ENCODE peak calls at places on chromosomes 4 and X, in six cellular contexts. K is H54, B is stomach, C is ovary, Z is breast epithelium, Q is heart left ventricle. V is an unnamed sample.
A peak's percentile ranks its signal among the peaks of the same experiment; 100 is the strongest.

GRCh38 chr4:14335872-14336271 is 666.4 kb upstream of the CPEB2 start:
- DNase-seq in K (no peak), B (no peak), C (no peak), Z (no peak), Q (no peak), V (no peak)

GRCh38 chrX:7084841-7085240 is 62.7 kb upstream of the STS start:
- DNase-seq in K (no peak), B (no peak), C (no peak), Z (no peak), Q (no peak), V (no peak)

GRCh38 chr4:129322947-129323346 is 227.0 kb downstream of the C4orf33 start:
- DNase-seq in K (no peak), B (no peak), C (no peak), Z (no peak), Q (no peak), V (no peak)

GRCh38 chr4:2852481-2852881 is 8.8 kb downstream of the ADD1 start:
- DNase-seq in K (no peak), B (no peak), C (no peak), Z (no peak), Q (peak; percentile 65), V (no peak)

GRCh38 chr4:131638776-131639175 is 1510.3 kb upstream of the PCDH10 start:
- DNase-seq in K (no peak), B (no peak), C (no peak), Z (no peak), Q (no peak), V (no peak)

GRCh38 chrX:139167282-139167681 is 363.3 kb upstream of the F9 start:
- DNase-seq in K (no peak), B (no peak), C (no peak), Z (no peak), Q (no peak), V (no peak)

GRCh38 chr4:163166041-163166579 is 580 bp downstream of the NAF1 start:
- DNase-seq in K (peak; percentile 21), B (peak; percentile 47), C (peak; percentile 65), Z (peak; percentile 55), Q (peak; percentile 28), V (peak; percentile 39)

GRCh38 chr4:23680616-23681518 is 209.0 kb downstream of the PPARGC1A start:
- DNase-seq in K (no peak), B (no peak), C (no peak), Z (no peak), Q (no peak), V (no peak)

GRCh38 chr4:124936427-124936826 is 223.9 kb upstream of the ANKRD50 start:
- DNase-seq in K (no peak), B (peak; percentile 83), C (no peak), Z (no peak), Q (peak; percentile 74), V (no peak)

GRCh38 chr4:56149601-56150000 is 200.9 kb downstream of the CEP135 start:
- DNase-seq in K (no peak), B (no peak), C (no peak), Z (no peak), Q (no peak), V (no peak)

GRCh38 chr4:98605216-98605615 is 53.2 kb downstream of the TSPAN5 start:
- DNase-seq in K (no peak), B (no peak), C (no peak), Z (no peak), Q (no peak), V (no peak)

GRCh38 chrX:1453390-1453783 is 678 bp upstream of the ASMTL start:
- DNase-seq in K (peak; percentile 32), B (no peak), C (no peak), Z (no peak), Q (no peak), V (no peak)

GRCh38 chrX:26309262-26309661 is 93.3 kb downstream of the MAGEB5 start:
- DNase-seq in K (no peak), B (no peak), C (no peak), Z (no peak), Q (no peak), V (no peak)

GRCh38 chrX:23369037-23369436 is 34.4 kb downstream of the PTCHD1 start:
- DNase-seq in K (no peak), B (no peak), C (no peak), Z (no peak), Q (no peak), V (no peak)

GRCh38 chrX:20967725-20968124 is 406.5 kb upstream of the CNKSR2 start:
- DNase-seq in K (no peak), B (no peak), C (no peak), Z (no peak), Q (no peak), V (no peak)

GRCh38 chr4:27702710-27703431 is 842.2 kb downstream of the STIM2 start:
- DNase-seq in K (no peak), B (no peak), C (no peak), Z (no peak), Q (no peak), V (no peak)

GRCh38 chrX:66049056-66049455 is 9.2 kb upstream of the VSIG4 start:
- DNase-seq in K (no peak), B (no peak), C (no peak), Z (no peak), Q (no peak), V (no peak)

GRCh38 chr4:169340834-169341233 is 70.1 kb upstream of the SH3RF1 start:
- DNase-seq in K (no peak), B (no peak), C (no peak), Z (no peak), Q (no peak), V (no peak)

GRCh38 chr4:124433500-124433899 is 279.0 kb downstream of the ANKRD50 start:
- DNase-seq in K (no peak), B (no peak), C (no peak), Z (no peak), Q (no peak), V (no peak)

GRCh38 chr4:1991596-1992434 is 17.0 kb downstream of the NELFA start:
- DNase-seq in K (no peak), B (peak; percentile 80), C (no peak), Z (no peak), Q (no peak), V (peak; percentile 10)

GRCh38 chrX:123854329-123854728 is 5.5 kb upstream of the XIAP start:
- DNase-seq in K (no peak), B (no peak), C (no peak), Z (no peak), Q (no peak), V (no peak)

GRCh38 chr4:41550308-41550707 is 12.4 kb downstream of the LIMCH1 start:
- DNase-seq in K (no peak), B (no peak), C (no peak), Z (no peak), Q (no peak), V (no peak)

GRCh38 chr4:176838611-176839411 is 46.1 kb upstream of the VEGFC start:
- DNase-seq in K (no peak), B (no peak), C (no peak), Z (no peak), Q (peak; percentile 32), V (no peak)

GRCh38 chr4:73053974-73054480 is 15.5 kb downstream of the COX18 start:
- DNase-seq in K (no peak), B (no peak), C (no peak), Z (no peak), Q (no peak), V (no peak)

GRCh38 chrX:3715921-3716320 is 2.5 kb upstream of the PRKX start:
- DNase-seq in K (no peak), B (no peak), C (no peak), Z (no peak), Q (no peak), V (no peak)

GRCh38 chr4:15231265-15232091 is 196.4 kb upstream of the C1QTNF7 start:
- DNase-seq in K (peak; percentile 17), B (peak; percentile 76), C (peak; percentile 76), Z (peak; percentile 60), Q (peak; percentile 80), V (peak; percentile 27)

GRCh38 chrX:27598312-27598711 is 8.2 kb downstream of the DCAF8L2 start:
- DNase-seq in K (no peak), B (peak; percentile 31), C (peak; percentile 60), Z (no peak), Q (no peak), V (no peak)

GRCh38 chr4:169351860-169352259 is 81.1 kb upstream of the SH3RF1 start:
- DNase-seq in K (no peak), B (peak; percentile 75), C (peak; percentile 62), Z (no peak), Q (peak; percentile 47), V (no peak)

GRCh38 chr4:149523039-149523438 is 292.6 kb downstream of the IQCM start:
- DNase-seq in K (no peak), B (no peak), C (no peak), Z (no peak), Q (no peak), V (no peak)

DNA sequence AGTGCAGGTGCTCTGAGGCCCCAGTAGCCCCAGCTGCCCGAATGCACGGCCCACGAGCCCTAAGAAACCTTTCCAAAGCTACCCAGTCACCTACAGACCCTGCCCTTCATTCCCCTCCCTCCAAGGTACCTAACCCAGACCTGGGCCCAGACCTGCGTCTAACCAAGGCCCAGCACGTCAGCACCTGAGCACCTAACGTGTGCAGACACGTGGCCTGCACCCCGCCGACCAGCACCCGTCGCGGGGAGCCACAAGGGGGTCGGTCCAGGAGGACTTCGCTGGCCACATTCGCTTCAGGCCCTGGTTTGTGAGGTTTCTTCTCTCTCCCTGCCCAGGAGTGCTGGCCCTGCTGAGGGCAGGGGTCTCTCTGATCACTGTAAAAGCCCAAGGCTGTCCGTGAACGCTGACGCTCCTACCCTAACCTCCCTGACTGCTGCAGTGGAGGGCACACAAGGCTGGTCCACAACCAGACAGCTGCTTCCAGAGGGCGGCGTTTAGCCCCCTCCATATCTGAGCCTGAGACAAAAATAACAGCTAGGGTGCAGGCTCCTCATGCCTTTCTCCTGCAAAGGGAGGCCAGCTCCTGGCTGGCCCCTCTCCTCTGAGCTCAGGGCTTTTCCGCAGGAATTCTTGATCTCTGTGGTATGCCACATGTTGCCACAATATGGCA is 31.8 kb downstream of the WDR1 start:
- DNase-seq in K (no peak), B (no peak), C (peak; percentile 19), Z (no peak), Q (no peak), V (peak; percentile 16)
- TF ChIP-seq POLR2A in K (no peak), B (no peak), C (no peak), Z (no peak), Q (no peak), V (no peak)

GRCh38 chrX:107716816-107717700 is 58.5 kb downstream of the TSC22D3 start:
- DNase-seq in K (peak; percentile 42), B (peak; percentile 90), C (peak; percentile 80), Z (peak; percentile 92), Q (peak; percentile 87), V (peak; percentile 39)
- TF ChIP-seq POLR2A in K (peak; percentile 89), B (peak; percentile 98), C (peak; percentile 92), Z (peak; percentile 97), Q (peak; percentile 17), V (peak; percentile 99)

DNA sequence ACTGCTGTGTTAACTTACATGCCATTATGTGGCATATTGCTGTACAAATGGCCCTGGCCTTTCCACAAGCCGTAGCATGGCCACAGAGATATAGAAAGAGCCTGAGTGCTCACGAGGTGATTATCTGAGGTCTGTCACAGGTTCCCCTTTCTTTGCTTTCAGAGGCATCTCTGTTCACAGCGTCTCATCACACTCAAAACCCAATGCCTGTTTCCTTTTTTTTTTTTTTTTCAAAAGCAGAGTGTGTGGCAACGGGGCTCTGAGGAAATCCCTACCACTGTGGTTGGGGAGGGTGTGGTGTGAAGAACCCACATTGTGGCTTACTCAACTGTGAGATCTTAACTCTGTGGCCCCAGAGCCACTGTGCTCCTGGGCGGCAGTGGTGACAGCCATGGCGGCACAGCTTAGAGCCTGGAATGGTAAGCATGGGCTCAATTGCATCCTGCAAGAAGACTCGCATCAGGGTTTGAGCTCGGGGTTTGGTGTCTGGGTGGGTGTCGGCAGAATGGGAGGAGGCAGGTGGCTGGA is 30.8 kb downstream of the RTL5 start:
- DNase-seq in K (no peak), B (peak; percentile 43), C (no peak), Z (no peak), Q (no peak), V (no peak)
- TF ChIP-seq POLR2A in K (no peak), B (no peak), C (no peak), Z (no peak), Q (no peak), V (no peak)

GRCh38 chr4:127364911-127365310 is 267.8 kb upstream of the INTU start:
- DNase-seq in K (no peak), B (no peak), C (no peak), Z (no peak), Q (no peak), V (no peak)
- TF ChIP-seq POLR2A in K (no peak), B (no peak), C (no peak), Z (no peak), Q (no peak), V (no peak)

V was measured in GM12891.